ENCODE peak calls at places on chromosomes 3 and 15, in four cellular contexts. N is NB4, Z is NCI-H1092 treated with DMSO at 0.1 percent for 48 hours, W is OCI-M1. M is an unnamed sample.

GRCh38 chr15:90550919-90551318 is 21.2 kb downstream of the CRTC3 start:
- DNase-seq in N (peak; percentile 85), Z (no peak), W (no peak), M (peak; percentile 73)

GRCh38 chr3:141487419-141488345 is 855 bp downstream of the RASA2 start:
- DNase-seq in N (peak; percentile 89), Z (peak; percentile 53), W (peak; percentile 91), M (peak; percentile 40)

GRCh38 chr3:45972534-45973402 is 22.9 kb downstream of the FYCO1 start:
- DNase-seq in N (peak; percentile 97), Z (no peak), W (no peak), M (peak; percentile 100)

GRCh38 chr15:82697735-82698407 is 11.8 kb downstream of the AP3B2 start:
- DNase-seq in N (no peak), Z (no peak), W (no peak), M (no peak)

GRCh38 chr15:99486371-99487336 is 79.1 kb upstream of the MEF2A start:
- DNase-seq in N (no peak), Z (peak; percentile 44), W (no peak), M (no peak)

GRCh38 chr3:48092270-48092669 is 76.1 kb upstream of the MAP4 start:
- DNase-seq in N (no peak), Z (no peak), W (no peak), M (no peak)

GRCh38 chr3:55891106-55891505 is 404.0 kb upstream of the WNT5A start:
- DNase-seq in N (no peak), Z (no peak), W (no peak), M (no peak)

GRCh38 chr3:100335137-100335833 is 728 bp downstream of the NIT2 start:
- DNase-seq in N (peak; percentile 78), Z (no peak), W (peak; percentile 87), M (peak; percentile 35)

GRCh38 chr15:29126821-29127461 is 142.7 kb downstream of the NSMCE3 start:
- DNase-seq in N (peak; percentile 26), Z (peak; percentile 8), W (peak; percentile 23), M (no peak)

GRCh38 chr3:177144922-177145321 is 52.4 kb downstream of the TBL1XR1 start:
- DNase-seq in N (no peak), Z (no peak), W (no peak), M (no peak)

GRCh38 chr15:51737538-51738305 is at the start of gene LYSMD2:
- DNase-seq in N (peak; percentile 88), Z (peak; percentile 56), W (peak; percentile 65), M (peak; percentile 43)

GRCh38 chr3:193400304-193400703 is 21.8 kb upstream of the ATP13A5 start:
- DNase-seq in N (no peak), Z (no peak), W (no peak), M (no peak)

GRCh38 chr15:48794697-48795134 is 16.2 kb downstream of the CEP152 start:
- DNase-seq in N (peak; percentile 62), Z (no peak), W (peak; percentile 88), M (peak; percentile 80)

GRCh38 chr3:49005998-49006397 is 1.2 kb upstream of the WDR6 start:
- DNase-seq in N (no peak), Z (no peak), W (no peak), M (no peak)

GRCh38 chr15:42059661-42060476 is 34.5 kb downstream of the PLA2G4D start:
- DNase-seq in N (peak; percentile 65), Z (peak; percentile 3), W (peak; percentile 74), M (peak; percentile 32)

GRCh38 chr3:190699784-190700183 is 162.7 kb downstream of the GMNC start:
- DNase-seq in N (peak; percentile 40), Z (no peak), W (peak; percentile 75), M (peak; percentile 60)

GRCh38 chr15:69857686-69858391 is 239.9 kb downstream of the TLE3 start:
- DNase-seq in N (peak; percentile 71), Z (no peak), W (no peak), M (no peak)

GRCh38 chr15:86082619-86083377 is 3.1 kb downstream of the AGBL1 start:
- DNase-seq in N (no peak), Z (no peak), W (no peak), M (no peak)

GRCh38 chr15:71252036-71252898 is 137.0 kb downstream of the THSD4 start:
- DNase-seq in N (no peak), Z (no peak), W (peak; percentile 39), M (no peak)

GRCh38 chr15:92653836-92654524 is 1.6 kb downstream of the FAM174B start:
- DNase-seq in N (no peak), Z (peak; percentile 83), W (no peak), M (no peak)

GRCh38 chr15:73631915-73632669 is 1.1 kb downstream of the NPTN start:
- DNase-seq in N (peak; percentile 44), Z (peak; percentile 8), W (peak; percentile 51), M (peak; percentile 51)

GRCh38 chr3:152183473-152183872 is 85.3 kb upstream of the MBNL1 start:
- DNase-seq in N (peak; percentile 79), Z (peak; percentile 63), W (peak; percentile 74), M (peak; percentile 57)

GRCh38 chr3:15476378-15476777 is 45.1 kb downstream of the COLQ start:
- DNase-seq in N (no peak), Z (no peak), W (no peak), M (no peak)

GRCh38 chr15:67820992-67821783 is 4.1 kb upstream of the SKOR1 start:
- DNase-seq in N (peak; percentile 57), Z (no peak), W (peak; percentile 23), M (no peak)

GRCh38 chr15:85002517-85002916 is 20.9 kb downstream of the PDE8A start:
- DNase-seq in N (no peak), Z (no peak), W (no peak), M (no peak)

GRCh38 chr3:48826451-48826850 is 21.2 kb downstream of the PRKAR2A start:
- DNase-seq in N (peak; percentile 88), Z (no peak), W (peak; percentile 50), M (no peak)

GRCh38 chr3:38011111-38011510 is 18.3 kb downstream of the PLCD1 start:
- DNase-seq in N (no peak), Z (no peak), W (no peak), M (no peak)

GRCh38 chr3:109900774-109901173 is 563.4 kb upstream of the DPPA4 start:
- DNase-seq in N (no peak), Z (peak; percentile 5), W (no peak), M (no peak)

M was measured in MV-4-11.